ENCODE peak calls at places on chromosome 5, in seven cellular contexts. Y is T-helper 1 cell, O is WTC11, Q is osteocyte, R is glutamatergic neuron, G is activated T-cell treated with anti-CD3 and anti-CD28 coated beads for 1 hour, C is NCI-H748 treated with DMSO at 0.1 percent for 48 hours. L is an unnamed sample.

GRCh38 chr5:14261237-14261636 is 118.1 kb downstream of the TRIO start:
- DNase-seq in Y (no peak), O (no peak), C (no peak), R (no peak), Q (no peak), G (no peak), L (no peak)

GRCh38 chr5:96259211-96259772 is 173.8 kb downstream of the PCSK1 start:
- DNase-seq in O (no peak), Q (no peak), C (no peak), R (no peak), Y (no peak), G (no peak), L (no peak)

GRCh38 chr5:59093329-59093728 is 510.5 kb downstream of the RAB3C start:
- DNase-seq in Q (no peak), G (no peak), C (no peak), R (no peak), O (no peak), Y (no peak), L (no peak)

GRCh38 chr5:57817001-57817453 is 334.4 kb upstream of the ACTBL2 start:
- DNase-seq in R (no peak), G (no peak), Q (no peak), O (no peak), C (no peak), Y (no peak), L (no peak)

GRCh38 chr5:58615931-58616330 is 33.1 kb downstream of the RAB3C start:
- DNase-seq in C (no peak), R (no peak), G (no peak), Q (no peak), O (no peak), Y (no peak), L (no peak)

GRCh38 chr5:126808619-126809018 is 31.7 kb downstream of the LMNB1 start:
- DNase-seq in G (no peak), O (no peak), Q (no peak), R (no peak), C (no peak), Y (no peak), L (no peak)

GRCh38 chr5:107121793-107122519 is 548.8 kb downstream of the EFNA5 start:
- DNase-seq in Y (no peak), G (no peak), R (no peak), C (no peak), Q (no peak), O (no peak), L (no peak)

GRCh38 chr5:80820685-80821084 is 139.5 kb upstream of the RASGRF2 start:
- DNase-seq in G (no peak), C (no peak), Q (no peak), R (no peak), O (no peak), Y (no peak), L (no peak)